ENCODE peak calls at places on chromosomes 2 and 18, in eight cellular contexts. S is breast epithelium, B is prostate gland, A is adrenal gland, G is esophagus muscularis mucosa, X is HCT116, P is H1, T is transverse colon. E is an unnamed sample.

GRCh38 chr18:26813043-26813442 is 52.5 kb downstream of the AQP4 start:
- DNase-seq in S (no peak), B (peak), A (peak), G (no peak), X (peak), P (peak), T (peak), E (no peak)

GRCh38 chr18:32425466-32425865 is 45.2 kb downstream of the GAREM1 start:
- DNase-seq in S (no peak), B (no peak), A (no peak), G (no peak), X (no peak), P (no peak), T (no peak), E (no peak)

GRCh38 chr2:79040967-79041582 is 15.6 kb downstream of the REG3G start:
- DNase-seq in S (no peak), B (no peak), A (no peak), G (no peak), X (no peak), P (no peak), T (no peak), E (no peak)

GRCh38 chr2:46187112-46187618 is 110.0 kb upstream of the EPAS1 start:
- DNase-seq in S (no peak), B (peak), A (no peak), G (peak), X (no peak), P (no peak), T (peak), E (no peak)

GRCh38 chr2:20471902-20472559 is 25.2 kb downstream of the RHOB start:
- DNase-seq in S (no peak), B (no peak), A (no peak), G (no peak), X (no peak), P (no peak), T (no peak), E (no peak)

GRCh38 chr18:44568343-44568742 is 112.3 kb upstream of the SETBP1 start:
- DNase-seq in S (no peak), B (peak), A (no peak), G (no peak), X (no peak), P (no peak), T (no peak), E (no peak)

GRCh38 chr2:26575836-26576564 is 65.2 kb downstream of the CIB4 start:
- DNase-seq in S (no peak), B (no peak), A (no peak), G (no peak), X (no peak), P (no peak), T (no peak), E (no peak)

GRCh38 chr2:137829251-137829650 is 135.0 kb upstream of the HNMT start:
- DNase-seq in S (no peak), B (no peak), A (no peak), G (no peak), X (no peak), P (no peak), T (no peak), E (no peak)

GRCh38 chr18:80244167-80244566 is 3.1 kb downstream of the PARD6G start:
- DNase-seq in S (no peak), B (no peak), A (no peak), G (no peak), X (no peak), P (no peak), T (no peak), E (no peak)

GRCh38 chr2:216648105-216648504 is 14.9 kb downstream of the IGFBP2 start:
- DNase-seq in S (no peak), B (no peak), A (no peak), G (no peak), X (no peak), P (no peak), T (no peak), E (peak)

GRCh38 chr2:169693344-169693743 is 861 bp downstream of the CFAP210 start:
- DNase-seq in S (no peak), B (no peak), A (no peak), G (no peak), X (peak), P (no peak), T (no peak), E (no peak)

GRCh38 chr2:76314621-76315020 is 603.9 kb upstream of the GCFC2 start:
- DNase-seq in S (no peak), B (no peak), A (no peak), G (no peak), X (no peak), P (no peak), T (no peak), E (no peak)

GRCh38 chr2:10028988-10029874 is 14.1 kb upstream of the KLF11 start:
- DNase-seq in S (no peak), B (no peak), A (no peak), G (no peak), X (no peak), P (no peak), T (peak), E (peak)

GRCh38 chr2:173658946-173659371 is 304.3 kb downstream of the CDCA7 start:
- DNase-seq in S (no peak), B (no peak), A (no peak), G (no peak), X (no peak), P (no peak), T (no peak), E (no peak)

GRCh38 chr2:236569593-236569973 is at the start of gene ACKR3:
- DNase-seq in S (no peak), B (peak), A (peak), G (peak), X (peak), P (peak), T (peak), E (peak)

GRCh38 chr2:9292426-9292825 is 85.8 kb downstream of the ASAP2 start:
- DNase-seq in S (no peak), B (no peak), A (no peak), G (no peak), X (no peak), P (no peak), T (no peak), E (no peak)

GRCh38 chr18:34158881-34159690 is 65.6 kb downstream of the NOL4 start:
- DNase-seq in S (peak), B (no peak), A (no peak), G (no peak), X (no peak), P (peak), T (no peak), E (no peak)

GRCh38 chr2:109225170-109225775 is 96.3 kb downstream of the SH3RF3 start:
- DNase-seq in S (no peak), B (no peak), A (no peak), G (no peak), X (no peak), P (no peak), T (no peak), E (no peak)

GRCh38 chr2:213119061-213119809 is 32.2 kb downstream of the IKZF2 start:
- DNase-seq in S (no peak), B (no peak), A (no peak), G (no peak), X (no peak), P (no peak), T (no peak), E (peak)

GRCh38 chr18:57087985-57088384 is 58.9 kb upstream of the BOD1L2 start:
- DNase-seq in S (no peak), B (no peak), A (no peak), G (no peak), X (peak), P (no peak), T (peak), E (no peak)

GRCh38 chr2:191866195-191866594 is 19.3 kb upstream of the CAVIN2 start:
- DNase-seq in S (no peak), B (no peak), A (no peak), G (no peak), X (no peak), P (no peak), T (no peak), E (no peak)

GRCh38 chr2:176535480-176536113 is 266.4 kb downstream of the MTX2 start:
- DNase-seq in S (no peak), B (no peak), A (no peak), G (no peak), X (no peak), P (no peak), T (no peak), E (no peak)

GRCh38 chr2:9967053-9967775 is 15.7 kb downstream of the GRHL1 start:
- DNase-seq in S (no peak), B (no peak), A (no peak), G (no peak), X (no peak), P (no peak), T (no peak), E (no peak)

GRCh38 chr2:20224716-20225293 is at the start of gene SDC1:
- DNase-seq in S (peak), B (peak), A (peak), G (no peak), X (no peak), P (no peak), T (peak), E (peak)

GRCh38 chr2:69168144-69168813 is 155.3 kb downstream of the ANTXR1 start:
- DNase-seq in S (no peak), B (no peak), A (no peak), G (no peak), X (no peak), P (no peak), T (no peak), E (no peak)

GRCh38 chr2:172102159-172102857 is 392 bp downstream of the DLX2 start:
- DNase-seq in S (no peak), B (no peak), A (no peak), G (peak), X (no peak), P (no peak), T (no peak), E (no peak)

GRCh38 chr18:59029663-59030421 is 109.8 kb upstream of the SEC11C start:
- DNase-seq in S (no peak), B (no peak), A (no peak), G (no peak), X (no peak), P (no peak), T (no peak), E (no peak)

GRCh38 chr2:190458352-190459107 is 50.4 kb downstream of the MFSD6 start:
- DNase-seq in S (no peak), B (no peak), A (no peak), G (no peak), X (no peak), P (no peak), T (no peak), E (no peak)

GRCh38 chr2:62817348-62817747 is 111.8 kb downstream of the EHBP1 start:
- DNase-seq in S (no peak), B (no peak), A (no peak), G (no peak), X (no peak), P (no peak), T (no peak), E (no peak)

GRCh38 chr2:20173496-20174402 is 51.2 kb downstream of the SDC1 start:
- DNase-seq in S (no peak), B (no peak), A (peak), G (no peak), X (no peak), P (no peak), T (no peak), E (no peak)

GRCh38 chr18:77130229-77131099 is 2.1 kb downstream of the MBP start:
- DNase-seq in S (no peak), B (no peak), A (no peak), G (no peak), X (no peak), P (no peak), T (no peak), E (no peak)

GRCh38 chr2:30487603-30488002 is 40.6 kb downstream of the LCLAT1 start:
- DNase-seq in S (no peak), B (no peak), A (no peak), G (no peak), X (no peak), P (no peak), T (no peak), E (no peak)

GRCh38 chr2:128778843-128779242 is 460.2 kb upstream of the HS6ST1 start:
- DNase-seq in S (no peak), B (no peak), A (no peak), G (no peak), X (no peak), P (no peak), T (no peak), E (no peak)

GRCh38 chr2:240564571-240565266 is 3.6 kb upstream of the RNPEPL1 start:
- DNase-seq in S (peak), B (no peak), A (peak), G (no peak), X (no peak), P (no peak), T (peak), E (no peak)

GRCh38 chr18:75208055-75208835 is 694 bp downstream of the PTGR3 start:
- DNase-seq in S (no peak), B (peak), A (peak), G (peak), X (no peak), P (no peak), T (peak), E (no peak)
- TF ChIP-seq POLR2A in S (no peak), B (no peak), A (no peak), G (no peak), X (no peak), P (no peak), T (peak), E (no peak)

DNA sequence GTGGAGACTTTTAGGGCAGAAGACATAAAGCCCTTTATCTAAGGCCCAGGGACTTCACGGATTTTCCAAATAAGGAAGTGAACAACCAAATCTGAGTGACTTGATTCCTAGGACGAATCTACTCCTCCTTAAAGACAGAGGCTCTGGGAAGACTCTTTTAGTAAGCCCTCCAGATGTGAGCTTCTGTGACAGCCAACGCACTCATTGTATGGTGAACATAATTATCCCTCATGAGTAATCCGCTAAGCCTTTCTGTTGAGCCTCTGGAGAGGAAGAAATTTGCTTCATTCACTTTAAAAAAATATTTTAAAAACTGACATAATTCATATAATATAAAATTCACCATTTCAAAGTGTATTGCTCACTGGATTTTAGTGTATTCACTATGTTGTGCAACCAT is 33.5 kb downstream of the CCDC93 start:
- DNase-seq in S (no peak), B (no peak), A (no peak), G (no peak), X (no peak), P (no peak), T (no peak), E (peak)
- TF ChIP-seq POLR2A in S (no peak), B (no peak), A (no peak), G (no peak), X (no peak), P (no peak), T (no peak), E (no peak)

DNA sequence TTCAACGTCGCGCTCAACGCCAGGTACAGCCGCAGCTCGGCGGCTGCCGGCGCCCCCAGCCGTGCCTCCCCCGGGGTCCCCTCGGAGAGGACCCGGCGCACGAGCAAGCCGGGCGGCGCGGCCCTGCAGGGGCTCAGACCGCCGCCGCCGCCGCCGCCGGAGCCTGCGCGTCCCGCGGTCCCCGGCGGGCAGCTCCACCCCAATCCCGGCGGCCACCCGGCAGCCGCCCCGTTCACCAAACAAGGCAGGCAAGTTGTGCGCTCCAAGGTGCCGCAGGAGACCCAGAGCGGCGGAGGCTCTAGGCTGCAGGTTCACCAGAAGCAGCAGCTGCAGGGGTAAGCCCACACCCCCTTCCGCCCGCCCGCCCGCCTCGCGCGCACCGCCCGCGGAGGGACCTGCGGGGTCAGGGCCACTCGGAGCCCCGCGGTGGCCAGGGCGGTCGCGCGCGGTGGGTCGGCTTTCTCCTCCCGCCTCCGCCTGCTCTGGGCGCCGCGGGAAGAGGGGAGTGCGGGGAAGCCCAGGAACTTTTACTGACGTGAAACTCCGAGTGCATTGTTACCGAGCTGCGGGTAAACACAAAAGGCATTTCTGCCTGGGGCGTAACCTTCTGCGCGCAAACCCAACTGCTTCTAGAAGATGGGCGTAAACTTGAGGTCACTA is 861 bp downstream of the LTBP1 start:
- DNase-seq in S (no peak), B (peak), A (peak), G (peak), X (no peak), P (no peak), T (peak), E (peak)
- TF ChIP-seq POLR2A in S (no peak), B (peak), A (no peak), G (no peak), X (no peak), P (no peak), T (peak), E (no peak)

GRCh38 chr2:47905454-47906260 is 641 bp downstream of the FBXO11 start:
- DNase-seq in S (peak), B (peak), A (peak), G (no peak), X (no peak), P (no peak), T (peak), E (no peak)
- TF ChIP-seq POLR2A in S (no peak), B (no peak), A (no peak), G (no peak), X (no peak), P (no peak), T (no peak), E (no peak)

GRCh38 chr2:231462729-231463465 is 1.4 kb downstream of the NCL start:
- DNase-seq in S (no peak), B (no peak), A (no peak), G (no peak), X (no peak), P (no peak), T (no peak), E (no peak)

GRCh38 chr2:231461516-231461971 is 2.7 kb downstream of the NCL start:
- DNase-seq in S (no peak), B (no peak), A (no peak), G (no peak), X (no peak), P (no peak), T (no peak), E (no peak)

GRCh38 chr2:231458368-231458767 is 5.9 kb downstream of the NCL start:
- DNase-seq in S (no peak), B (no peak), A (no peak), G (no peak), X (no peak), P (no peak), T (no peak), E (no peak)

GRCh38 chr2:231457101-231457500 is 7.2 kb downstream of the NCL start:
- DNase-seq in S (no peak), B (no peak), A (no peak), G (no peak), X (no peak), P (no peak), T (no peak), E (no peak)

GRCh38 chr2:231460073-231460861 is 4.0 kb downstream of the NCL start:
- DNase-seq in S (no peak), B (no peak), A (no peak), G (no peak), X (no peak), P (no peak), T (no peak), E (no peak)
- TF ChIP-seq POLR2A in S (no peak), B (no peak), A (no peak), G (no peak), X (no peak), P (peak), T (no peak), E (no peak)

DNA sequence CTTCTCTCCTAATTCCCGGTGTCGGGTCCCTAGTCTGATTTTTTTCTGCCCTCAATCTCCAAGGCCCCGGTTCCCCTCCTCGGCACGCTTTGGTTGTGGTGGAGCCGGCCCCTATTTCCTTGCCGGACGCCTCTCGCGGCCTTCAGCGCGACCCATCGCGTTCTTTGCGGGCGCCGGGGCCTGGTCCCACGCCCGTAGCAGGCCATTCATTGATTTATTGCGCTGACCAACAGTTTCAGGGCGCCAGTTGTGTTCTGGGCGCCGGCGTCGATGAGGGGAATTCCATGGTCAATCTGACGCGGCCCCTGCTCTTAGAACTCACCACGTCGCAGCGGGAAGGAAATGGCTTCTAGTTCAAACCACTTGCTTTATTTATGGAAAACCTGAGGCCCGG is 396 bp downstream of the CNOT9 start:
- DNase-seq in S (peak), B (peak), A (peak), G (peak), X (peak), P (no peak), T (peak), E (peak)
- TF ChIP-seq POLR2A in S (no peak), B (no peak), A (no peak), G (no peak), X (no peak), P (peak), T (no peak), E (no peak)

GRCh38 chr18:24138281-24138883 is 480 bp upstream of the CABYR start:
- DNase-seq in S (no peak), B (no peak), A (no peak), G (no peak), X (no peak), P (no peak), T (no peak), E (no peak)

GRCh38 chr18:24136967-24137373 is 1.9 kb upstream of the CABYR start:
- DNase-seq in S (no peak), B (no peak), A (no peak), G (no peak), X (no peak), P (no peak), T (no peak), E (no peak)

GRCh38 chr18:24140697-24141096 is 1.8 kb downstream of the CABYR start:
- DNase-seq in S (no peak), B (no peak), A (no peak), G (no peak), X (no peak), P (no peak), T (no peak), E (no peak)

GRCh38 chr18:24142376-24142775 is 3.5 kb downstream of the CABYR start:
- DNase-seq in S (no peak), B (no peak), A (no peak), G (no peak), X (no peak), P (no peak), T (no peak), E (no peak)

DNA sequence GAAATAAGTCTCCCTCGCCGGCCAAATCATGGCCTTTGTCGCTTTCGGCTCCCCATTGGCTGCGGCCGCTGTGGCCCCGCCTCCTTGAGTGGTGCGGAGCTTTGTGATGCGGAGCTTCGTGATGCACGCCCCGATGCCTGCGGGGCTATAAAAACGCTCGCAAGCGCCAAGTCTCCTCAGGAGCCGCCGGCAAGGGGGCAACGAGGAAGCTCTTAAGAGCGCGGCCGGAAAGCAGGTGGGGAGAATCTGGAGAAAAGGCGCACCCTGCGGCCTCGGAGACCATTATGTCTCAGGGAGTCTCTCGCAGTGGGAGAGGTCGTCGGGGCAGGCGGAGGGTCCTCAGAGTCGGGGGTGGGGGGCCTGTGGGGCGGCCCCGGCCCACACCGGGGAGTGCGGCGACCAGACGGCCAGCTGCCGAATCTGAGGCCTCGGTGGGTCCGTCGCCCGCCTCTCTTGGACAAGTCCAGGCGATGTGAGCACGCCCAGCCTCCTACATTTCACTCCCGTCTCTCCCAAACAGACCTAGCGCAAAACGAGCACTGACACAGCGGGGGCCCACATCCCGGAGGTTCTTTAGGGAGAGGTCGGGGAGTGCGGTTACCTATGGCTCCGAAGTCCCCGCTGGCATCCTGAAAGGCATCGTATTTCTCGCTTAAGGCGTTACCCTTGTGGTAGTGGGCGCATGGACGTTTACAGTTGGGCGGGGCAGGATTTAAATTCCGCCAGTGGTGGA is at the start of gene CABYR:
- DNase-seq in S (peak), B (peak), A (peak), G (peak), X (no peak), P (peak), T (peak), E (peak)
- TF ChIP-seq POLR2A in S (no peak), B (peak), A (peak), G (peak), X (no peak), P (peak), T (peak), E (peak)